ENCODE peak calls at places on chromosomes 4 and X, in six cellular contexts. D is amniotic stem cell; F is fibroblast of lung; W is stimulated activated CD8-positive, alpha-beta memory T cell treated with anti-CD3 and anti-CD28 coated beads, Interleukin-15, amount 100 ng/mL, for 24 hours; N is epithelial cell of esophagus; Q is keratinocyte. B is an unnamed sample.

GRCh38 chr4:87014284-87014782 is 79.5 kb downstream of the AFF1 start:
- DNase-seq in F (no peak), D (no peak), W (no peak), Q (no peak), N (no peak), B (no peak)

GRCh38 chr4:25108556-25108955 is 51.7 kb downstream of the SEPSECS start:
- DNase-seq in Q (no peak), N (no peak), D (no peak), W (no peak), F (no peak), B (no peak)

GRCh38 chrX:118480172-118480571 is 15.4 kb upstream of the DOCK11 start:
- DNase-seq in W (no peak), D (no peak), F (no peak), Q (no peak), N (no peak), B (no peak)

GRCh38 chr4:17761062-17761461 is 20.4 kb downstream of the FAM184B start:
- DNase-seq in F (no peak), N (no peak), D (no peak), Q (no peak), W (no peak), B (no peak)

GRCh38 chr4:81482344-81482743 is 10.6 kb upstream of the RASGEF1B start:
- DNase-seq in F (no peak), W (no peak), Q (no peak), N (no peak), D (no peak), B (no peak)

GRCh38 chr4:24802648-24803047 is 7.3 kb downstream of the SOD3 start:
- DNase-seq in W (no peak), Q (no peak), N (no peak), F (peak), D (peak), B (no peak)

GRCh38 chr4:21952549-21952948 is 4.0 kb upstream of the KCNIP4 start:
- DNase-seq in D (no peak), N (no peak), W (no peak), F (no peak), Q (no peak), B (no peak)

GRCh38 chr4:35771571-35771970 is 472.7 kb downstream of the ARAP2 start:
- DNase-seq in N (no peak), F (peak), W (no peak), Q (no peak), D (no peak), B (no peak)

B was measured in epithelial cell of prostate.